ENCODE peak calls at places on chromosome 11, in five cellular contexts. M is MV-4-11, D is DMS 273 treated with DMSO at 0.1 percent for 48 hours, Y is NCI-H1105, T is GM18507. Q is an unnamed sample.

GRCh38 chr11:67053896-67054850 is 2.5 kb upstream of the RHOD start:
- DNase-seq in Y (peak), T (peak), M (no peak), D (no peak), Q (peak)

GRCh38 chr11:123020968-123021367 is 39.3 kb upstream of the BSX start:
- DNase-seq in Y (peak), T (peak), D (no peak), M (peak), Q (peak)

GRCh38 chr11:22828373-22828772 is 1.2 kb downstream of the SVIP start:
- DNase-seq in T (no peak), D (no peak), Y (no peak), M (no peak), Q (peak)

GRCh38 chr11:118128310-118128709 is 24.3 kb downstream of the SCN4B start:
- DNase-seq in Y (no peak), D (no peak), T (no peak), M (no peak), Q (no peak)

GRCh38 chr11:22510741-22511140 is 114.9 kb downstream of the FANCF start:
- DNase-seq in T (no peak), D (no peak), M (no peak), Y (no peak), Q (no peak)

GRCh38 chr11:122365545-122366380 is 249.7 kb upstream of the BLID start:
- DNase-seq in Y (no peak), T (no peak), D (no peak), M (no peak), Q (no peak)

GRCh38 chr11:103923473-103923931 is 112.9 kb upstream of the DDI1 start:
- DNase-seq in M (no peak), Y (no peak), T (no peak), D (no peak), Q (no peak)

GRCh38 chr11:117220568-117220967 is 11.3 kb downstream of the PCSK7 start:
- DNase-seq in T (no peak), D (no peak), M (no peak), Y (no peak), Q (no peak)

GRCh38 chr11:122773781-122774266 is 64.5 kb upstream of the CRTAM start:
- DNase-seq in D (no peak), Y (no peak), M (no peak), T (no peak), Q (no peak)

GRCh38 chr11:47233989-47234668 is 14.5 kb downstream of the ACP2 start:
- DNase-seq in M (no peak), Y (peak), T (no peak), D (no peak), Q (no peak)

GRCh38 chr11:61784506-61784805 is 7.9 kb downstream of the TMEM258 start:
- DNase-seq in M (no peak), T (no peak), D (no peak), Y (no peak), Q (no peak)

GRCh38 chr11:10387209-10388083 is 67.6 kb upstream of the AMPD3 start:
- DNase-seq in D (no peak), Y (no peak), T (no peak), M (no peak), Q (no peak)

GRCh38 chr11:12914401-12914912 is 94.7 kb upstream of the RASSF10 start:
- DNase-seq in Y (no peak), D (peak), M (no peak), T (no peak), Q (no peak)